ENCODE peak calls at places on chromosomes 4 and X, in four cellular contexts. M is K562, R is H1, P is GM12878. Q is an unnamed sample.

GRCh38 chrX:39260965-39261364 is 459.7 kb downstream of the MID1IP1 start:
- DNase-seq in M (no peak), R (no peak), P (no peak), Q (no peak)

GRCh38 chr4:99815597-99816011 is 1.0 kb upstream of the DAPP1 start:
- DNase-seq in R (no peak), P (no peak), M (no peak), Q (peak; percentile 78)

GRCh38 chr4:8872402-8873291 is 1.0 kb upstream of the HMX1 start:
- DNase-seq in R (peak; percentile 66), P (no peak), M (no peak), Q (no peak)

GRCh38 chrX:110985470-110985869 is 110.5 kb upstream of the PAK3 start:
- DNase-seq in P (no peak), R (no peak), M (no peak), Q (no peak)

GRCh38 chrX:72569786-72570185 is 2.9 kb downstream of the HDAC8 start:
- DNase-seq in P (no peak), M (no peak), R (no peak), Q (no peak)

GRCh38 chrX:151359931-151360871 is 36.8 kb upstream of the VMA21 start:
- DNase-seq in R (peak; percentile 79), P (no peak), M (peak; percentile 29), Q (no peak)

GRCh38 chr4:80017125-80017854 is 55.7 kb downstream of the ANTXR2 start:
- DNase-seq in M (no peak), P (no peak), R (no peak), Q (no peak)

GRCh38 chr4:76558391-76559235 is 123.6 kb downstream of the SHROOM3 start:
- DNase-seq in P (no peak), M (no peak), R (no peak), Q (no peak)

DNA sequence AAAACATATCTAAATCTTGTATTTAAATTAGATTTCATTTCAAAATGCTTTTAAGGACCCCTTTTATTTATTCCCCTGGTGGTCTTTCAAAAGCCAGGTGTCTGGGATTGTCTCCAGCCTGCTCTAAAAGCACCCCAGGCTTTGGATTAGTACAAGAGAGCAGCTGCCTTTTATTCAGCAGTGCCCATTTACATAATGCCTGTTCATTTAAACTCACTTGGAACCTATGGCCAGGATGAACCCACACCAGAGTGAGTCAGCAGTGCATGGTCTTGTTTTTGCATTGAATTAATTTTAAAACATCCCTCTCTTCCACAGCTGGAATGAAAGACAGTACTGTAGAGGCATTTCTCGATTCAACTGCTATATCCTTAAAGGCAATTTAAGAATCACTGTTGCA is 64.1 kb upstream of the TENM3 start:
- DNase-seq in P (no peak), R (no peak), M (no peak), Q (no peak)
- TF ChIP-seq ATF3 in P (no peak), R (no peak), M (no peak), Q (no peak)

GRCh38 chrX:68589372-68589753 is 58.1 kb upstream of the STARD8 start:
- DNase-seq in M (no peak), R (no peak), P (no peak), Q (no peak)

GRCh38 chrX:68599256-68600152 is 48.0 kb upstream of the STARD8 start:
- DNase-seq in R (peak; percentile 43), P (no peak), M (peak; percentile 29), Q (no peak)

GRCh38 chrX:68588653-68589371 is 58.7 kb upstream of the STARD8 start:
- DNase-seq in M (peak; percentile 71), P (no peak), R (no peak), Q (no peak)

GRCh38 chrX:68594769-68595168 is 52.7 kb upstream of the STARD8 start:
- DNase-seq in M (no peak), P (no peak), R (no peak), Q (no peak)
- TF ChIP-seq ZNF274 in M (no peak), P (no peak), R (no peak), Q (no peak)

GRCh38 chr4:38562751-38563198 is 101.2 kb upstream of the KLF3 start:
- DNase-seq in M (no peak), P (no peak), R (no peak), Q (no peak)
- TF ChIP-seq EGR1 in M (no peak), P (no peak), R (no peak), Q (no peak)

GRCh38 chrX:66016905-66017658 is 22.8 kb downstream of the VSIG4 start:
- DNase-seq in P (no peak), M (peak; percentile 67), R (no peak), Q (no peak)

GRCh38 chrX:66015906-66016689 is 23.8 kb downstream of the VSIG4 start:
- DNase-seq in R (no peak), M (peak; percentile 53), P (no peak), Q (no peak)

GRCh38 chrX:66014560-66014959 is 25.3 kb downstream of the VSIG4 start:
- DNase-seq in M (no peak), P (no peak), R (no peak), Q (no peak)

GRCh38 chrX:66014084-66014483 is 25.8 kb downstream of the VSIG4 start:
- DNase-seq in R (no peak), P (no peak), M (no peak), Q (no peak)

GRCh38 chrX:66015152-66015827 is 24.6 kb downstream of the VSIG4 start:
- DNase-seq in M (peak; percentile 88), P (peak; percentile 68), R (no peak), Q (no peak)
- TF ChIP-seq ATF3 in M (no peak), P (no peak), R (no peak), Q (no peak)

DNA sequence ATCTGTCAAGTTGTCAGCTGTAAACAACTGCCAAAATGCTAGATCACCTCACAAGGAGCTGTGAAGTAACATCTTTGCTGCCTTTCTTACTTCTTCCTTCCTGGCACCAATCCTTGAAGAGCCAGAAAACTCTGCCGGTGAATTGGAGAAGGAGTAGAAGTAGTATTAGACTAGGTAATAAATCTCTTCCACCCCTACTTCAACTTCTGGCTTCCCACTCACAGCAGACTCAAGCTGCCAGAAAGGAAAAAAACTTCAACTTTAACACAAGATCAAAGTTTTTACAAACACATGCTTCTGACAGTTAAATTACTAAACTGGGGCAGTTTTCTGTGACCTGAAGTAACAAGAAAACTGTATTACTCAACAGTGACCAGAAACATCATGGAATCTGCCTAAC is 164.7 kb upstream of the SLC7A11 start:
- DNase-seq in P (no peak), R (no peak), M (no peak), Q (no peak)
- TF ChIP-seq ZNF274 in P (no peak), R (no peak), M (no peak), Q (no peak)

DNA sequence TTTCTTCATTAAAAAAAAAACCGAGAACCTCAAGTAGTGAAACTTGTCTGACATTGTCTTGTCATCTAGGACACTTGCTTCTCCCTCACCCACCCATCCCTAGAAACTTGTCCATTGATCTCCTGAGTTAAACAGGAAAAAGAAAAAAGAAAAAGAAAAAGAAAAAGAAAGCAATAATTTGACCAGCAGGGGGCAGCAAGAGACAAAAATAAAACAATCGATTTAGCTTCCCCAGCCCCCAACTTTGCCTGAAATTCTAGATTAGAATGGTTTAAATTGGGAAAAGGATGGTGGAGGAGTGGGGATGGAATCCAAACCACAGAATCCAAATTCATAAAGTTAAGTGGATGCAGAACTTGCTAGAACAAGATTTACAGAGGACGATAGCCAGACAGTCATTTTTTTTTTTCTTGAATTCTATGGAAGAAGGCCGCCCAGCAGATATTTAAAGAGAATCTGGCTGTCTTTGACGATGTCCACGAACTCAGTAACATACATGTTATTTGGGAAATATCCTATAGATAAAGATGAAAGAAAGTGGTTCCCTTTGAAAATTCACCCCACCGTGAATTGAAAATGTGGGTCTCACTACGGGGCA is 282.9 kb downstream of the USP46 start:
- DNase-seq in P (no peak), R (no peak), M (peak; percentile 57), Q (peak; percentile 33)
- TF ChIP-seq EGR1 in P (no peak), R (no peak), M (no peak), Q (no peak)

Q was measured in HCT116.